ENCODE peak calls at places on chromosomes 7 and 10, in ten cellular contexts. M, B, W, G, Z, C, A, L, R and D are unnamed samples.

GRCh38 chr10:105950410-105950809 is 1214.1 kb downstream of the SORCS1 start:
- DNase-seq in M (peak; percentile 72), B (peak; percentile 30), W (no peak), G (peak; percentile 29), Z (peak; percentile 54), C (peak; percentile 22), A (no peak), L (peak; percentile 14), R (peak; percentile 11), D (peak; percentile 65)

GRCh38 chr7:148912758-148913541 is 28.9 kb upstream of the EZH2 start:
- DNase-seq in M (no peak), B (no peak), W (no peak), G (no peak), Z (no peak), C (no peak), A (no peak), L (no peak), R (no peak), D (no peak)

GRCh38 chr10:98349508-98349922 is 65.5 kb downstream of the PYROXD2 start:
- DNase-seq in M (no peak), B (peak; percentile 28), W (no peak), G (peak; percentile 63), Z (no peak), C (peak; percentile 82), A (no peak), L (peak; percentile 38), R (no peak), D (no peak)

GRCh38 chr7:37420931-37421330 is 27.7 kb downstream of the ELMO1 start:
- DNase-seq in M (no peak), B (no peak), W (no peak), G (no peak), Z (no peak), C (no peak), A (no peak), L (no peak), R (no peak), D (no peak)

GRCh38 chr10:34967411-34967880 is 122.7 kb downstream of the CUL2 start:
- DNase-seq in M (peak; percentile 24), B (peak; percentile 36), W (no peak), G (peak; percentile 35), Z (peak; percentile 66), C (peak; percentile 34), A (peak; percentile 84), L (no peak), R (no peak), D (peak; percentile 97)

GRCh38 chr7:2242541-2243482 is 786 bp downstream of the NUDT1 start:
- DNase-seq in M (no peak), B (no peak), W (no peak), G (no peak), Z (no peak), C (no peak), A (no peak), L (peak; percentile 13), R (no peak), D (no peak)

GRCh38 chr10:120788756-120789155 is 62.4 kb upstream of the WDR11 start:
- DNase-seq in M (no peak), B (no peak), W (no peak), G (no peak), Z (no peak), C (no peak), A (no peak), L (no peak), R (no peak), D (no peak)

GRCh38 chr7:117014099-117014656 is 60.9 kb downstream of the ST7 start:
- DNase-seq in M (no peak), B (no peak), W (no peak), G (no peak), Z (no peak), C (no peak), A (no peak), L (no peak), R (no peak), D (no peak)

GRCh38 chr10:63896992-63897391 is 375.8 kb downstream of the REEP3 start:
- DNase-seq in M (no peak), B (no peak), W (no peak), G (no peak), Z (no peak), C (no peak), A (no peak), L (no peak), R (no peak), D (no peak)

GRCh38 chr7:46170792-46171191 is 249.7 kb upstream of the IGFBP3 start:
- DNase-seq in M (no peak), B (no peak), W (no peak), G (no peak), Z (no peak), C (no peak), A (no peak), L (no peak), R (no peak), D (no peak)

GRCh38 chr10:6647811-6648526 is 67.9 kb upstream of the PRKCQ start:
- DNase-seq in M (peak; percentile 62), B (no peak), W (no peak), G (peak; percentile 19), Z (peak; percentile 54), C (no peak), A (no peak), L (peak; percentile 39), R (peak; percentile 69), D (peak; percentile 69)

GRCh38 chr10:52229271-52229931 is 84.7 kb upstream of the DKK1 start:
- DNase-seq in M (no peak), B (no peak), W (no peak), G (no peak), Z (no peak), C (no peak), A (no peak), L (no peak), R (no peak), D (no peak)

GRCh38 chr7:81676813-81677212 is 93.0 kb downstream of the HGF start:
- DNase-seq in M (no peak), B (no peak), W (no peak), G (no peak), Z (no peak), C (no peak), A (no peak), L (no peak), R (no peak), D (no peak)

GRCh38 chr7:87609946-87610345 is 9.3 kb upstream of the ABCB1 start:
- DNase-seq in M (no peak), B (no peak), W (no peak), G (no peak), Z (no peak), C (no peak), A (no peak), L (no peak), R (no peak), D (no peak)

GRCh38 chr10:116719712-116720111 is 22.7 kb downstream of the HSPA12A start:
- DNase-seq in M (no peak), B (no peak), W (no peak), G (no peak), Z (no peak), C (no peak), A (no peak), L (no peak), R (no peak), D (no peak)

GRCh38 chr7:36820527-36821170 is 96.4 kb upstream of the AOAH start:
- DNase-seq in M (no peak), B (no peak), W (no peak), G (no peak), Z (no peak), C (no peak), A (no peak), L (no peak), R (no peak), D (no peak)

GRCh38 chr7:29277436-29278215 is 83.1 kb downstream of the CHN2 start:
- DNase-seq in M (no peak), B (no peak), W (no peak), G (no peak), Z (no peak), C (no peak), A (no peak), L (no peak), R (no peak), D (no peak)
- TF ChIP-seq POLR2A in M (no peak), B (no peak), W (no peak), G (no peak), Z (no peak), C (no peak), A (no peak), L (no peak), R (no peak), D (no peak)

GRCh38 chr10:93572606-93573005 is 6.1 kb downstream of the FFAR4 start:
- DNase-seq in M (no peak), B (no peak), W (no peak), G (no peak), Z (no peak), C (no peak), A (no peak), L (no peak), R (no peak), D (no peak)
- H3K27me3 ChIP-seq in M (no peaks in the 10 kb centered on the region), B (no peaks in the 10 kb centered on the region), W (no peaks in the 10 kb centered on the region), G (peaks cover 14% of the 10 kb centered on the region), Z (no peaks in the 10 kb centered on the region), C (peaks cover 2% of the 10 kb centered on the region), A (no peaks in the 10 kb centered on the region), L (peaks cover 23% of the 10 kb centered on the region), R (peaks cover 9% of the 10 kb centered on the region), D (peaks cover 4% of the 10 kb centered on the region)

GRCh38 chr10:24826022-24826421 is 102.3 kb upstream of the ARHGAP21 start:
- DNase-seq in M (no peak), B (no peak), W (no peak), G (no peak), Z (no peak), C (no peak), A (no peak), L (no peak), R (no peak), D (no peak)
- H3K27ac ChIP-seq in M (no peak overlapping the region), B (no peak overlapping the region), W (no peak overlapping the region), G (no peak overlapping the region), Z (no peak overlapping the region), C (peak overlapping the region; percentile 33), A (no peak overlapping the region), L (no peak overlapping the region), R (no peak overlapping the region), D (no peak overlapping the region)

DNA sequence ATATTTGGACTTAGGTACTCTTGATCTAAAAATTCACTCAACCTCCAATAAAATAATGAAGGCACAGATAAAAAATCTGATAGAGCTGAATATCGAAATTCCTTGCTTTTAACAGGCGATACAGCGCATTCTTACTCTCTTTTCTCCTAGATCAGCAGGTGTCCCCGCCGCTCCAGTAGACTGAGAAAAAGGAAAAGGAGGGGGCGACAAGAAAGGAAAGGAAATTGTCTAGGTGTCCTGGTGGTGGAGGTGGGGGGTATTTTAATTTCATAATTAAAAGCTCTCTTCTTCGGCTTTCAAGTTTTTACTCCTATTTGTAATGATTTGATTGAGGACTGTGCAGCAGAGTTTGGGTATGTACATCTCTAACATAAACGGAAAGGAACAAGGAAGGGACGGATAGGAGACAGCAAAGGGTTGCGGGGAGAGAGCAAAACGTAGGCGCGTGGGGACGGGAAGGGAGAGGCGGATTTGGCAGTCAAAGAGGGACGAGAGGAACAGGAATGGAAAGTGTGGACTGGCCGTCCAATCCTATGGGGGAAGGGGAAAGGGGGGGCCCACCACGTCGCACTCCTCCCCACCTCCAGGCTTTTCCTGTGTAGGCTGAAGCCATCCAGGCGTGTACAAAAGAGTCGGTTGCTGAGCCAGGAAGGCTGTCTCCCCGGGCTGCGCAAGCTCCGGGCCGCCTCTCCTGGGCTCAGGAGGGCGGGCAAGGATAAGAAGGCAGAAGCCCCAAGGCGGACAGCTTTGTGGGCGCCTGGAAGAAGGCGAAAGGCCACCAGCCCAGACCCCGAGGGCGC is 875 bp upstream of the HECTD2 start:
- DNase-seq in M (peak; percentile 89), B (peak; percentile 49), W (peak; percentile 18), G (peak; percentile 90), Z (peak; percentile 70), C (peak; percentile 89), A (peak; percentile 87), L (peak; percentile 77), R (peak; percentile 27), D (peak; percentile 86)
- TF ChIP-seq POLR2A in M (no peak), B (peak; percentile 69), W (peak; percentile 59), G (peak; percentile 90), Z (no peak), C (peak; percentile 74), A (peak; percentile 80), L (peak; percentile 93), R (no peak), D (peak; percentile 93)